ENCODE peak calls at places on chromosomes 12 and 14, in seven cellular contexts. One of them, this sample, is unnamed.
A peak's percentile ranks its signal among the peaks of the same experiment; 100 is the strongest.

GRCh38 chr12:75699728-75700496 is 188.5 kb upstream of the KRR1 start:
- DNase-seq in tibial artery: no peak
- DNase-seq in AG04450: no peak
- DNase-seq in upper lobe of left lung: no peak
- DNase-seq in upper lobe of right lung: no peak
- DNase-seq in HCT116: no peak
- DNase-seq in cardiac muscle cell: peak; percentile 87
- DNase-seq in this sample: no peak

GRCh38 chr14:52077261-52077984 is 8.6 kb upstream of the NID2 start:
- DNase-seq in tibial artery: no peak
- DNase-seq in upper lobe of left lung: no peak
- DNase-seq in cardiac muscle cell: peak; percentile 49
- DNase-seq in HCT116: no peak
- DNase-seq in upper lobe of right lung: no peak
- DNase-seq in AG04450: no peak
- DNase-seq in this sample: no peak

GRCh38 chr14:89773151-89773550 is 181.4 kb downstream of the EFCAB11 start:
- DNase-seq in upper lobe of right lung: no peak
- DNase-seq in tibial artery: no peak
- DNase-seq in cardiac muscle cell: no peak
- DNase-seq in upper lobe of left lung: no peak
- DNase-seq in AG04450: no peak
- DNase-seq in HCT116: no peak
- DNase-seq in this sample: no peak

GRCh38 chr14:75492832-75493579 is 29.3 kb upstream of the BATF start:
- DNase-seq in cardiac muscle cell: no peak
- DNase-seq in upper lobe of left lung: no peak
- DNase-seq in upper lobe of right lung: no peak
- DNase-seq in HCT116: no peak
- DNase-seq in tibial artery: no peak
- DNase-seq in AG04450: no peak
- DNase-seq in this sample: no peak

GRCh38 chr12:108457006-108457733 is 57.9 kb upstream of the FICD start:
- DNase-seq in cardiac muscle cell: peak; percentile 75
- DNase-seq in upper lobe of left lung: no peak
- DNase-seq in HCT116: peak; percentile 33
- DNase-seq in tibial artery: no peak
- DNase-seq in AG04450: no peak
- DNase-seq in upper lobe of right lung: no peak
- DNase-seq in this sample: no peak

GRCh38 chr12:118371354-118372282 is 1.1 kb downstream of the TAOK3 start:
- DNase-seq in AG04450: no peak
- DNase-seq in HCT116: no peak
- DNase-seq in cardiac muscle cell: no peak
- DNase-seq in tibial artery: peak; percentile 30
- DNase-seq in upper lobe of right lung: peak; percentile 70
- DNase-seq in upper lobe of left lung: peak; percentile 41
- DNase-seq in this sample: no peak

GRCh38 chr14:68738559-68738958 is 54.3 kb downstream of the ZFP36L1 start:
- DNase-seq in AG04450: no peak
- DNase-seq in tibial artery: peak; percentile 0
- DNase-seq in HCT116: no peak
- DNase-seq in upper lobe of right lung: no peak
- DNase-seq in cardiac muscle cell: no peak
- DNase-seq in upper lobe of left lung: no peak
- DNase-seq in this sample: no peak

GRCh38 chr14:36105401-36105800 is 71.1 kb downstream of the PTCSC3 start:
- DNase-seq in upper lobe of left lung: peak; percentile 71
- DNase-seq in upper lobe of right lung: no peak
- DNase-seq in HCT116: peak; percentile 40
- DNase-seq in cardiac muscle cell: no peak
- DNase-seq in AG04450: no peak
- DNase-seq in tibial artery: no peak
- DNase-seq in this sample: no peak

DNA sequence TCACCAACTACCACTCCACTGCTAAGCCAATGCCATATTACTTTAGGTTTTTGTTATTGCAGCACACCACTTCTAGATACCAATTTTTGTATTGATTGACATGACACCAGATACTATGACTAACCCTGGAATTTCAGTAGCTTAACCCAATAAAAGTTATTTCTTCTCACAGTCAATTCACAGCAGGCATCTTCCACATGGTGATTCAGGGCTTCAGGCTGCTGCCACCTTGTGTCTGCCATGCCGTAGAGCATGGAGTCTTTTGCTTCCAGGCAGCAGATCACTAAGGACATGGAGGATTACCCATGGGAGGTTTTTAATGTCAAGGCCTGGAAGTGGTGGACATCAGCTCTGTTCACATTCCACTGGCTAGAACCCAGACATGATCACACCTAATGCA is 56.4 kb upstream of the LTA4H start:
- DNase-seq in upper lobe of right lung: no peak
- DNase-seq in tibial artery: no peak
- DNase-seq in HCT116: peak; percentile 21
- DNase-seq in cardiac muscle cell: no peak
- DNase-seq in AG04450: no peak
- DNase-seq in upper lobe of left lung: no peak
- DNase-seq in this sample: no peak
- TF ChIP-seq CTCF in upper lobe of right lung: no peak
- TF ChIP-seq CTCF in tibial artery: no peak
- TF ChIP-seq CTCF in HCT116: peak; percentile 37
- TF ChIP-seq CTCF in cardiac muscle cell: no peak
- TF ChIP-seq CTCF in AG04450: no peak
- TF ChIP-seq CTCF in upper lobe of left lung: no peak
- TF ChIP-seq CTCF in this sample: no peak

DNA sequence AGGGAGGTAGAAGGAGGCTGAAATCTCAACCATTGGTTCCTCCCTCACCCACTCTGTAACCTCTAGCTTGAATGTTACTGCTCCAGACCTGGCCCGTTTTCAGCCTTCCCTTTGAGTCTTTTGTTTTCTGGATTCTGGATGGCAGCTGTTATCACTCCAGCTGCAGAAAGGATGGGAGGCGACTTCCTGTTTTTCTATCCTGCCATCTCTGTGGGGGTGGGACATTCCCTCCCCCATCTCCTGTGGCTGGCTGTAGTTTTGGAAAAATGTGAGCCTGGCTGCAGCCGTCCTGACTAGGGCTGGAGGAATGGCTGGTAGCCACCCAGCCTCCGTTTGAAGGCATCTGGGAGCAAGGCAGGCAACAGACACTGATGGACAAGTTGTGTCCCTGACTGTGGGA is 2.9 kb upstream of the PPFIBP1 start:
- DNase-seq in cardiac muscle cell: peak; percentile 92
- DNase-seq in upper lobe of right lung: no peak
- DNase-seq in AG04450: no peak
- DNase-seq in tibial artery: no peak
- DNase-seq in upper lobe of left lung: no peak
- DNase-seq in HCT116: no peak
- DNase-seq in this sample: no peak
- H3K4me3 ChIP-seq in cardiac muscle cell: no peak overlapping the region
- H3K4me3 ChIP-seq in upper lobe of right lung: no peak overlapping the region
- H3K4me3 ChIP-seq in AG04450: no peak overlapping the region
- H3K4me3 ChIP-seq in tibial artery: no peak overlapping the region
- H3K4me3 ChIP-seq in upper lobe of left lung: no peak overlapping the region
- H3K4me3 ChIP-seq in HCT116: no peak overlapping the region
- H3K4me3 ChIP-seq in this sample: peak overlapping the region; percentile 15

GRCh38 chr12:16331998-16332397 is 15.4 kb upstream of the MGST1 start:
- DNase-seq in HCT116: no peak
- DNase-seq in tibial artery: no peak
- DNase-seq in upper lobe of right lung: no peak
- DNase-seq in upper lobe of left lung: no peak
- DNase-seq in AG04450: no peak
- DNase-seq in cardiac muscle cell: no peak
- DNase-seq in this sample: no peak
- H3K27ac ChIP-seq in HCT116: no peak overlapping the region
- H3K27ac ChIP-seq in tibial artery: no peak overlapping the region
- H3K27ac ChIP-seq in upper lobe of right lung: no peak overlapping the region
- H3K27ac ChIP-seq in upper lobe of left lung: no peak overlapping the region
- H3K27ac ChIP-seq in AG04450: no peak overlapping the region
- H3K27ac ChIP-seq in cardiac muscle cell: no peak overlapping the region
- H3K27ac ChIP-seq in this sample: no peak overlapping the region

GRCh38 chr12:71768900-71769299 is 14.2 kb downstream of the RAB21 start:
- DNase-seq in upper lobe of right lung: no peak
- DNase-seq in upper lobe of left lung: no peak
- DNase-seq in AG04450: no peak
- DNase-seq in HCT116: no peak
- DNase-seq in tibial artery: no peak
- DNase-seq in cardiac muscle cell: no peak
- DNase-seq in this sample: no peak
- TF ChIP-seq CTCF in upper lobe of right lung: no peak
- TF ChIP-seq CTCF in upper lobe of left lung: no peak
- TF ChIP-seq CTCF in AG04450: no peak
- TF ChIP-seq CTCF in HCT116: no peak
- TF ChIP-seq CTCF in tibial artery: no peak
- TF ChIP-seq CTCF in cardiac muscle cell: no peak
- TF ChIP-seq CTCF in this sample: no peak

GRCh38 chr12:50088577-50089335 is 3.6 kb downstream of the SMARCD1 start:
- DNase-seq in upper lobe of right lung: no peak
- DNase-seq in HCT116: peak; percentile 72
- DNase-seq in tibial artery: no peak
- DNase-seq in AG04450: no peak
- DNase-seq in cardiac muscle cell: peak; percentile 47
- DNase-seq in upper lobe of left lung: peak; percentile 55
- DNase-seq in this sample: no peak
- H3K4me3 ChIP-seq in upper lobe of right lung: no peak overlapping the region
- H3K4me3 ChIP-seq in HCT116: no peak overlapping the region
- H3K4me3 ChIP-seq in tibial artery: no peak overlapping the region
- H3K4me3 ChIP-seq in AG04450: no peak overlapping the region
- H3K4me3 ChIP-seq in cardiac muscle cell: no peak overlapping the region
- H3K4me3 ChIP-seq in upper lobe of left lung: no peak overlapping the region
- H3K4me3 ChIP-seq in this sample: no peak overlapping the region

GRCh38 chr12:85829391-85829790 is 6.8 kb downstream of the RASSF9 start:
- DNase-seq in upper lobe of left lung: no peak
- DNase-seq in tibial artery: no peak
- DNase-seq in cardiac muscle cell: peak; percentile 53
- DNase-seq in upper lobe of right lung: no peak
- DNase-seq in AG04450: peak; percentile 7
- DNase-seq in HCT116: no peak
- DNase-seq in this sample: no peak
- H3K27ac ChIP-seq in upper lobe of left lung: no peak overlapping the region
- H3K27ac ChIP-seq in tibial artery: no peak overlapping the region
- H3K27ac ChIP-seq in cardiac muscle cell: no peak overlapping the region
- H3K27ac ChIP-seq in upper lobe of right lung: no peak overlapping the region
- H3K27ac ChIP-seq in AG04450: no peak overlapping the region
- H3K27ac ChIP-seq in HCT116: no peak overlapping the region
- H3K27ac ChIP-seq in this sample: no peak overlapping the region

GRCh38 chr12:72346331-72346944 is 74.3 kb downstream of the TRHDE start:
- DNase-seq in upper lobe of left lung: peak; percentile 30
- DNase-seq in tibial artery: peak; percentile 22
- DNase-seq in AG04450: peak; percentile 63
- DNase-seq in cardiac muscle cell: peak; percentile 74
- DNase-seq in upper lobe of right lung: no peak
- DNase-seq in HCT116: peak; percentile 77
- DNase-seq in this sample: no peak
- TF ChIP-seq CTCF in upper lobe of left lung: peak; percentile 36
- TF ChIP-seq CTCF in tibial artery: peak; percentile 24
- TF ChIP-seq CTCF in AG04450: peak; percentile 74
- TF ChIP-seq CTCF in cardiac muscle cell: peak; percentile 58
- TF ChIP-seq CTCF in upper lobe of right lung: peak; percentile 60
- TF ChIP-seq CTCF in HCT116: peak; percentile 67
- TF ChIP-seq CTCF in this sample: peak; percentile 28

DNA sequence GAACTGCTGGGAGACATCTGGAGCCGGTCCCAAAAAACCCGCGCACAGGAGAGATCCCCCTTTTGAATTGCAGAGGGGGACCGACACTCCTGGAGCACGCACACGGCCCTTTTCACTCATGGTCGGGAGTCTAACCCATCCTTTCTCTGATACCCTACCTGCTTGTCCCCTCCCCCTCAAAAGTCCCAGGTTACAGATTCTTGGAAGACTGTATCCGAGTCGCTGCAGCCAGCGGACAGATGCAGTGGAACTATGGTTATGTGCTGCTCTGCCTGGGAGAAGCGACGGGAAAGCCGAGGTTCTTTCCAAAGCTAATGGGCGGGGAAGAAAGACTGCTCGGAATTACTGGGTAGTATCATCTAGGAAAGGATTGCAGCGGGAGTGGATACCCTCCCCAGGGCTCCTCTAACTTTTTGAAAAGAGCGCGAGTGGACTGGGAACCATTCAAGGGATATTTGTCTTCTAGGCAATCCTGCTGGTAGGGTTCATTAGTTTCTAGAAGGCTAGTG is 1.5 kb downstream of the PTHLH start:
- DNase-seq in upper lobe of right lung: no peak
- DNase-seq in tibial artery: peak; percentile 28
- DNase-seq in HCT116: no peak
- DNase-seq in AG04450: no peak
- DNase-seq in cardiac muscle cell: peak; percentile 43
- DNase-seq in upper lobe of left lung: no peak
- DNase-seq in this sample: no peak
- H3K4me3 ChIP-seq in upper lobe of right lung: peak overlapping the region; percentile 48
- H3K4me3 ChIP-seq in tibial artery: peak overlapping the region; percentile 61
- H3K4me3 ChIP-seq in HCT116: no peak overlapping the region
- H3K4me3 ChIP-seq in AG04450: peak overlapping the region; percentile 66
- H3K4me3 ChIP-seq in cardiac muscle cell: peak overlapping the region; percentile 38
- H3K4me3 ChIP-seq in upper lobe of left lung: no peak overlapping the region
- H3K4me3 ChIP-seq in this sample: peak overlapping the region; percentile 81